ENCODE peak calls at places on chromosome 4, in nine cellular contexts. R is right lobe of liver, N is upper lobe of right lung, X is transverse colon, K is fibroblast of lung, Y is upper lobe of left lung, A is A549, P is heart right ventricle, I is left ventricle myocardium inferior. W is an unnamed sample. For H3K4me1, the result is how much of the 10 kb centered on the place peaks cover.

GRCh38 chr4:8164194-8164565 is 5.6 kb upstream of the ABLIM2 start:
- DNase-seq in R (no peak), N (no peak), X (no peak), K (no peak), Y (no peak), A (no peak), P (peak), I (no peak), W (no peak)

GRCh38 chr4:115841873-115842272 is 728.5 kb upstream of the NDST4 start:
- DNase-seq in R (no peak), N (no peak), X (no peak), K (no peak), Y (no peak), A (no peak), P (no peak), I (no peak), W (no peak)

GRCh38 chr4:174189392-174190029 is 94.0 kb downstream of the FBXO8 start:
- DNase-seq in R (no peak), N (no peak), X (no peak), K (no peak), Y (no peak), A (no peak), P (no peak), I (no peak), W (no peak)

GRCh38 chr4:21898101-21898500 is 50.5 kb downstream of the KCNIP4 start:
- DNase-seq in R (no peak), N (no peak), X (no peak), K (no peak), Y (no peak), A (no peak), P (no peak), I (no peak), W (no peak)

GRCh38 chr4:114271031-114271430 is 291.6 kb upstream of the ARSJ start:
- DNase-seq in R (no peak), N (no peak), X (no peak), K (peak), Y (no peak), A (no peak), P (no peak), I (no peak), W (no peak)

GRCh38 chr4:24730256-24731001 is 64.9 kb upstream of the SOD3 start:
- DNase-seq in R (no peak), N (peak), X (peak), K (peak), Y (peak), A (no peak), P (peak), I (peak), W (peak)

GRCh38 chr4:94889961-94890360 is 132.2 kb downstream of the BMPR1B start:
- DNase-seq in R (no peak), N (no peak), X (no peak), K (peak), Y (no peak), A (no peak), P (no peak), I (no peak), W (no peak)

GRCh38 chr4:77199701-77200100 is 42.7 kb downstream of the CCNG2 start:
- DNase-seq in R (no peak), N (no peak), X (no peak), K (no peak), Y (no peak), A (no peak), P (no peak), I (no peak), W (no peak)

GRCh38 chr4:8525383-8526120 is 54.6 kb upstream of the GPR78 start:
- DNase-seq in R (no peak), N (no peak), X (no peak), K (peak), Y (peak), A (no peak), P (no peak), I (no peak), W (no peak)

GRCh38 chr4:124334119-124334518 is 378.4 kb downstream of the ANKRD50 start:
- DNase-seq in R (no peak), N (no peak), X (no peak), K (peak), Y (no peak), A (peak), P (no peak), I (no peak), W (peak)

GRCh38 chr4:162498168-162498567 is 334.4 kb upstream of the FSTL5 start:
- DNase-seq in R (no peak), N (no peak), X (no peak), K (no peak), Y (no peak), A (no peak), P (no peak), I (peak), W (no peak)

GRCh38 chr4:181971411-181971810 is 271.8 kb upstream of the TENM3 start:
- DNase-seq in R (no peak), N (no peak), X (no peak), K (peak), Y (no peak), A (no peak), P (no peak), I (no peak), W (no peak)

GRCh38 chr4:144709793-144710525 is 64.0 kb downstream of the HHIP start:
- DNase-seq in R (no peak), N (no peak), X (peak), K (peak), Y (no peak), A (peak), P (no peak), I (no peak), W (no peak)

GRCh38 chr4:77538144-77538543 is 67.5 kb upstream of the CXCL13 start:
- DNase-seq in R (no peak), N (no peak), X (no peak), K (peak), Y (no peak), A (peak), P (no peak), I (no peak), W (no peak)

GRCh38 chr4:85747871-85748491 is 273.0 kb downstream of the ARHGAP24 start:
- DNase-seq in R (no peak), N (no peak), X (peak), K (peak), Y (no peak), A (peak), P (no peak), I (no peak), W (peak)

GRCh38 chr4:102525099-102525498 is 23.9 kb downstream of the NFKB1 start:
- DNase-seq in R (no peak), N (no peak), X (no peak), K (no peak), Y (no peak), A (no peak), P (no peak), I (no peak), W (no peak)

GRCh38 chr4:121462660-121463261 is 81.9 kb upstream of the QRFPR start:
- DNase-seq in R (no peak), N (no peak), X (peak), K (peak), Y (no peak), A (peak), P (no peak), I (no peak), W (peak)

GRCh38 chr4:187027231-187027760 is 303.6 kb upstream of the FAT1 start:
- DNase-seq in R (no peak), N (no peak), X (no peak), K (no peak), Y (no peak), A (no peak), P (no peak), I (no peak), W (no peak)

GRCh38 chr4:93770201-93770600 is 58.4 kb upstream of the ATOH1 start:
- DNase-seq in R (no peak), N (no peak), X (no peak), K (no peak), Y (no peak), A (no peak), P (no peak), I (no peak), W (no peak)

GRCh38 chr4:16442296-16442695 is 216.0 kb upstream of the TAPT1 start:
- DNase-seq in R (no peak), N (no peak), X (no peak), K (no peak), Y (no peak), A (no peak), P (no peak), I (no peak), W (no peak)

GRCh38 chr4:52750819-52751348 is 341 bp downstream of the ERVMER34-1 start:
- DNase-seq in R (peak), N (peak), X (peak), K (peak), Y (peak), A (peak), P (peak), I (no peak), W (peak)

GRCh38 chr4:109395694-109396093 is 37.9 kb upstream of the SEC24B start:
- DNase-seq in R (no peak), N (no peak), X (no peak), K (no peak), Y (no peak), A (no peak), P (no peak), I (no peak), W (no peak)

GRCh38 chr4:68369474-68369805 is 19.6 kb upstream of the YTHDC1 start:
- DNase-seq in R (no peak), N (no peak), X (no peak), K (peak), Y (no peak), A (no peak), P (no peak), I (no peak), W (no peak)

GRCh38 chr4:8356856-8357255 is 83.7 kb downstream of the ACOX3 start:
- DNase-seq in R (no peak), N (no peak), X (no peak), K (no peak), Y (no peak), A (no peak), P (no peak), I (no peak), W (no peak)

GRCh38 chr4:15385928-15386327 is 41.9 kb upstream of the C1QTNF7 start:
- DNase-seq in R (no peak), N (no peak), X (no peak), K (no peak), Y (no peak), A (no peak), P (peak), I (peak), W (no peak)

GRCh38 chr4:26384380-26385057 is 63.7 kb downstream of the RBPJ start:
- DNase-seq in R (no peak), N (no peak), X (no peak), K (no peak), Y (no peak), A (no peak), P (no peak), I (no peak), W (no peak)

GRCh38 chr4:95085118-95085833 is 327.5 kb downstream of the BMPR1B start:
- DNase-seq in R (no peak), N (no peak), X (no peak), K (no peak), Y (no peak), A (no peak), P (no peak), I (no peak), W (no peak)

GRCh38 chr4:1052231-1052671 is 40.8 kb downstream of the FGFRL1 start:
- DNase-seq in R (no peak), N (peak), X (no peak), K (no peak), Y (peak), A (no peak), P (no peak), I (no peak), W (peak)

GRCh38 chr4:127783026-127783769 is 1.1 kb downstream of the HSPA4L start:
- DNase-seq in R (peak), N (peak), X (peak), K (peak), Y (no peak), A (peak), P (peak), I (peak), W (peak)

GRCh38 chr4:3361896-3362295 is 69.1 kb downstream of the RGS12 start:
- DNase-seq in R (no peak), N (no peak), X (no peak), K (no peak), Y (peak), A (no peak), P (no peak), I (no peak), W (no peak)

GRCh38 chr4:76028242-76028859 is 5.1 kb upstream of the CXCL10 start:
- DNase-seq in R (no peak), N (no peak), X (no peak), K (no peak), Y (no peak), A (no peak), P (no peak), I (no peak), W (no peak)

GRCh38 chr4:186936496-186937375 is 213.1 kb upstream of the FAT1 start:
- DNase-seq in R (no peak), N (no peak), X (no peak), K (peak), Y (no peak), A (peak), P (no peak), I (no peak), W (no peak)

GRCh38 chr4:69831646-69832325 is 28.2 kb downstream of the SULT1E1 start:
- DNase-seq in R (peak), N (no peak), X (peak), K (no peak), Y (no peak), A (no peak), P (peak), I (peak), W (no peak)
- H3K27ac ChIP-seq in R (peak), N (peak), X (peak), K (no peak), Y (peak), A (no peak), P (peak), I (no peak), W (no peak)

DNA sequence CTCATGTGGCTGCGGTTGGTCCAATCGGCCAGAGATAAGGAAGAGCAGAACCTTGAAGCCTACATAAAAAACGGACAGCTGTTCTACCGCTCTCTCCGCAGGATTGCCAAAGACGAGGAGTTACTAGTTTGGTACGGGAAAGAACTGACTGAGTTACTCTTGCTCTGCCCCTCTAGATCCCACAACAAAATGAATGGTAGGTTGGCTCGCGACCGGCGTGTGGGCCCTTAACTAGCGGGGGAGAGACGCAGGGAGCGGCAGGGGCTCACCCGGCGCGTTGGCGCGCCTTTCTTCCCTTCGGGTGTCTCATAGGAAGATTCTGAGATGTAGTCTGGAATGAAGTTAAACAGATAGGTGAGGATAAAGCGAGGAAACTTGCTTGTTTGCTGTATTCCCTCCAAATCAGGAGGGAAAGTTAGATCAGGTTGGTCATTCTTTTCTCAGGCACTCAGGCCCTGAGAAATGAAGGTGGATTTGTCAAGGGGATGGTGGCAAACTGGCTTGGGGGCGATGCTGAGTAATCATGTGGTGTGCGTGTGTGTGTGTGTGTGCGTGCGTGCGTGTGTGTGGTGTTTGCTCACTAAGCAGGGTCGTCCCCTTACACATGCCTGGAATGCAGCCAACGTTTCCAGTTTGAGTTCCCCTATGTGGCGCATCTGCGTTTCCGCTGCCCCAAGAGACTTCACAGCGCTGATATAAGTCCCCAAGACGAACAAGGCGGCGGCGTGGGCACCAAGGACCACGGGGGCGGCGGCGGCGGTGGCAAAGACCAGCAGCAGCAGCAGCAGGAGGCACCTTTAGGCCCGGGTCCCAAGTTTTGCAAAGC is 4.2 kb downstream of the PRDM8 start:
- DNase-seq in R (peak), N (no peak), X (peak), K (peak), Y (peak), A (no peak), P (no peak), I (peak), W (no peak)
- TF ChIP-seq CTCF in R (no peak), N (no peak), X (no peak), K (no peak), Y (no peak), A (no peak), P (no peak), I (no peak), W (no peak)

GRCh38 chr4:80015407-80016189 is 57.4 kb downstream of the ANTXR2 start:
- DNase-seq in R (no peak), N (no peak), X (no peak), K (no peak), Y (no peak), A (no peak), P (no peak), I (no peak), W (no peak)

GRCh38 chr4:80010316-80010715 is 62.7 kb downstream of the ANTXR2 start:
- DNase-seq in R (no peak), N (no peak), X (no peak), K (no peak), Y (no peak), A (no peak), P (no peak), I (no peak), W (no peak)

GRCh38 chr4:80014531-80014930 is 58.5 kb downstream of the ANTXR2 start:
- DNase-seq in R (no peak), N (no peak), X (no peak), K (peak), Y (no peak), A (no peak), P (no peak), I (no peak), W (no peak)

GRCh38 chr4:80011636-80012236 is 61.3 kb downstream of the ANTXR2 start:
- DNase-seq in R (no peak), N (no peak), X (no peak), K (peak), Y (no peak), A (no peak), P (no peak), I (no peak), W (no peak)

DNA sequence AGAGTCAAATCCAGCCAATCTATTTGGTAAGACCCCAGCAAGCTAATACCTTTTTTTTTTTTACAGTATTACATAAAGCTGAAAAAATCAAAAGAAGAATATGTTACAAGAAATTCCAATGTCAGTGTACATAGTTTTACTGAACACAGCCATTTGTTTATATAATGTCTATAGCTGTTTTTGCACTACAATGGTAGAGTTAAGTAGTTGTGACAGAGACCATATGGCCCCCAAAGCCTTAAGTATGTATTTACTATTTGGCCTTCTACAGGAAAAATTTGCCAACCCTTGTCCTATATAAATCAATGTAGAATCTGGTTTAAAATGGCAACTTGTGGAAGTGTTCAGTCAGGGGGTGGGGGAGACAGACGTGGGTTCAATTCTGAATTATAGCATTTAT is 60.7 kb downstream of the ANTXR2 start:
- DNase-seq in R (no peak), N (no peak), X (no peak), K (no peak), Y (no peak), A (no peak), P (no peak), I (no peak), W (no peak)
- H3K4me1 ChIP-seq in R (under half), N (under half), X (under half), K (under half), Y (under half), A (under half), P (under half), I (under half), W (under half)

DNA sequence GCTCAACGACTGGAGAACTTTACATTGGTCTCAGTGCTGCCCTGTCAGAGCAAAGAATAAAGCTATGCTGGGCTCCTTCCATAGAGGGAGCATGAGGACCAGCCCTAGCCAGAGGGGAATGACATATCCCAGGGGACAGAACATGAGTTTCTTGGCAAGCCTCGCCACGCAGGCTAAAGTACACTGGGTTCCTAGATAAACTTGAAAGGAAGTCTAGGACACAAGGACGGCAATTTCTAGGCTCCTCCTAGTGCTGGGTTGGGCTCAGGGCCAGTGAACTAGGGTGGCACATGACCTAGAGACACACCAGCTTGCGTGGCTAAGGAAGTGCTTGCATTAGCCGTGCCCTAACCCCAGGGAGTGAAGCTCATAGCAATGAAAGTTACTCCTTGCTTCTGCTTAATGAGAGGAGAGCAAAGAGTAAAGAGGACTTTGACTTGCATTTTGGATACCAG is 141.0 kb downstream of the MAB21L2 start:
- DNase-seq in R (peak), N (peak), X (peak), K (no peak), Y (no peak), A (no peak), P (peak), I (peak), W (peak)
- H3K27ac ChIP-seq in R (peak), N (no peak), X (peak), K (no peak), Y (peak), A (peak), P (peak), I (peak), W (peak)

DNA sequence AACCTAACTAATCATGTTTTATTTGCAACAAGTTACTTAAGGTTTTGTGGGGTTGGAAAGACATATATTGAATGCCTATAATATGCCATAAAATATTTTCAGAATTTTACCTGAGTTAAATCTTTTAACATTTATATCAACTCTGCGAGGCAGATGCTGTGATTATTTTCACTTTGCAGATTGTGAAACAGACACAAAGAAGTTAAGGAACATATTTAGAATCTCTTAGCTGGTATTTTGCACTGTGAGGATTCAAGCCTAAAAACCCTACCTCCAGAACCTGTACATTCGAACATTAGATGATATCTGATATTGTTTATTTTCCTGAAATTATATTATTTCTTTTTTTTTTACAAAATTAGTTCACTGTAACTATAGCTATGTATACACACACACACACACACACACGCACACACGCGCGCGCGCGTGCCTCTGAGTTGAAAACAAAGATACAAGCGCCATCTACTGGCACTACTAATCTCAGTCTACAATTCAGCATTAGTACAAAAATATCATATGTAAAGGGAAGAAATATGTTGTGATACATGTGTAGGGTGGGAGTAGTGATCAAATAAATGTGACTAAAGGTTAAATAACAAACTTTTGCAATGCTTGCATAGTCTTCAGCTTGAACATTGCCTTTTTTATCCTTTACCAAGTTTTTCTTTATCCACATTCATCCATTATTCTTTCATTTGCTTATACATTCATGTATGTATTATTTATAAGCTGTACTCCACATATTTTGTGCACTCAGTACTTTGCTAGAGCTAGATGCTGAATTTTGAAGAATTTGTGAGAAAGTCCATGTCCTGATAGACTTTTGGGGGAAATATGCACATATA is 61.5 kb downstream of the ANXA10 start:
- DNase-seq in R (peak), N (peak), X (peak), K (peak), Y (peak), A (peak), P (peak), I (peak), W (peak)
- TF ChIP-seq CTCF in R (peak), N (peak), X (peak), K (peak), Y (peak), A (peak), P (peak), I (peak), W (no peak)

GRCh38 chr4:62344474-62344873 is 1144.3 kb downstream of the ADGRL3 start:
- DNase-seq in R (no peak), N (no peak), X (no peak), K (no peak), Y (no peak), A (no peak), P (no peak), I (no peak), W (no peak)
- H3K4me1 ChIP-seq in R (under half), N (under half), X (under half), K (under half), Y (under half), A (under half), P (under half), I (under half), W (under half)

W was measured in thyroid gland.